ENCODE peak calls at places on chromosomes 7 and 10, in six cellular contexts. W, Q, K, S, J and N are unnamed samples.
A peak's percentile ranks its signal among the peaks of the same experiment; 100 is the strongest.

GRCh38 chr7:32958046-32959025 is 1.1 kb downstream of the FKBP9 start:
- DNase-seq in W (no peak), Q (no peak), K (no peak), S (no peak), J (peak; percentile 50), N (no peak)

GRCh38 chr10:77827383-77827782 is 99.2 kb downstream of the DLG5 start:
- DNase-seq in W (no peak), Q (no peak), K (no peak), S (no peak), J (no peak), N (no peak)

GRCh38 chr7:30090111-30090510 is 44.7 kb upstream of the MTURN start:
- DNase-seq in W (no peak), Q (no peak), K (no peak), S (no peak), J (no peak), N (no peak)

GRCh38 chr10:110147961-110148360 is 59.4 kb upstream of the MXI1 start:
- DNase-seq in W (no peak), Q (no peak), K (no peak), S (no peak), J (peak; percentile 18), N (no peak)

GRCh38 chr10:580796-581195 is 108.7 kb downstream of the DIP2C start:
- DNase-seq in W (no peak), Q (no peak), K (no peak), S (peak; percentile 58), J (peak; percentile 94), N (no peak)

GRCh38 chr7:39811161-39811614 is 138.9 kb upstream of the CDK13 start:
- DNase-seq in W (no peak), Q (no peak), K (no peak), S (peak; percentile 14), J (peak; percentile 47), N (no peak)

GRCh38 chr10:44851881-44852280 is 59.3 kb upstream of the TMEM72 start:
- DNase-seq in W (no peak), Q (no peak), K (no peak), S (no peak), J (no peak), N (no peak)

GRCh38 chr7:156603004-156603403 is 37.6 kb upstream of the RNF32 start:
- DNase-seq in W (no peak), Q (no peak), K (no peak), S (no peak), J (no peak), N (no peak)

GRCh38 chr7:1282679-1283078 is 50.0 kb downstream of the UNCX start:
- DNase-seq in W (no peak), Q (no peak), K (no peak), S (no peak), J (no peak), N (no peak)

GRCh38 chr7:154795437-154795836 is 207.5 kb downstream of the PAXIP1 start:
- DNase-seq in W (no peak), Q (no peak), K (no peak), S (no peak), J (no peak), N (no peak)

GRCh38 chr10:95841711-95842498 is 65.9 kb upstream of the CC2D2B start:
- DNase-seq in W (peak; percentile 50), Q (no peak), K (no peak), S (peak; percentile 9), J (peak; percentile 39), N (no peak)

GRCh38 chr10:110149259-110149658 is 58.1 kb upstream of the MXI1 start:
- DNase-seq in W (no peak), Q (no peak), K (no peak), S (no peak), J (no peak), N (no peak)

GRCh38 chr10:95798307-95798850 is 42.4 kb downstream of the ENTPD1 start:
- DNase-seq in W (no peak), Q (no peak), K (no peak), S (no peak), J (no peak), N (no peak)

GRCh38 chr10:95861401-95861800 is 46.4 kb upstream of the CC2D2B start:
- DNase-seq in W (no peak), Q (no peak), K (no peak), S (no peak), J (peak; percentile 76), N (no peak)

GRCh38 chr7:5143935-5144903 is 45.8 kb upstream of the WIPI2 start:
- DNase-seq in W (no peak), Q (peak; percentile 61), K (no peak), S (no peak), J (peak; percentile 37), N (peak; percentile 93)

GRCh38 chr7:128948976-128949760 is 11.4 kb downstream of the IRF5 start:
- DNase-seq in W (no peak), Q (no peak), K (no peak), S (no peak), J (no peak), N (no peak)

GRCh38 chr10:75466016-75466415 is 34.6 kb downstream of the LRMDA start:
- DNase-seq in W (no peak), Q (no peak), K (no peak), S (no peak), J (no peak), N (no peak)

DNA sequence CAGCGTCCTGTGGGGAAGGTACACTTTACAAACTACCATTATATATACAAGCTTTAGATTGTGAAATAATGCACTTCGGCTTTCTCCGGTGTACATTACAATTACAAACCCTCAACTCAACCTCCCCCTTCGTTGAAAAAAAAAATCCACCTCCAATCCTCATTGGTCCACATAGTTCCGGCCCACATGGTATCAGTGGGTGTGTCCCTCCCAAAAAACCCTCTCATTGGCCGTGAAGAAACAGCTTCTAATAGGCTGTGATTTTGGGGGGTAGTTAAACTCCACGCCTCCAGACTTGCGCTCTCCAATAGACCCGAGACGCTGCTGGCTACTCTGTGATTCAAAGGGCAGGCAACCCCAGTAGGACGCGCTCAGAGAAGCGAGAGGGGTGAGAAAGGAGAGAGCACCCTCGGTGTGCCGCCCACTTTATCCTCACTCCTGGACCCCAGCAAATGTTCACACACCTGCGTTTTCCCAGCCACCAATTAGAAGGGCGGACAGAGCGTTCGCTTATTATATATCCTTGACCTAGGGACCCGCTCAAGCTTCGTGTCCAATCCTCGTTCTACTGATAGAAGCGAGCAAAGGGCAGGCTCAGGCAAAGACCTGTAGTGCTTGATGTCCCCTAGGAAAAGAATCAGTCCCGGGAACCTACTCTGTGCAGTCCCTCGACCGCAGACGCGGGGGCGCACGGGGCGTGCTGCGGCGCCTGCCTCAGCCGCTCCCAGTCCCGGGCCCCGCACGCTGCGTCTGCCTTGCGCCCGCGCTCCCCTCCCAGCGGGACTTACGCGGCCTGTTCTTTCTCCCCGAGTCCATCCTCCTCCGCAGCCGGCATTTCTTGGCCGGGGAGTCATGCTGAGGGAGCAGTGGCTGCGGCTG is 991 bp downstream of the PANK1 start:
- DNase-seq in W (peak; percentile 91), Q (peak; percentile 87), K (peak; percentile 46), S (peak; percentile 80), J (peak; percentile 97), N (peak; percentile 88)
- TF ChIP-seq CTCF in W (no peak), Q (no peak), K (peak; percentile 22), S (no peak), J (no peak), N (peak; percentile 44)

GRCh38 chr10:104642001-104642270 is 846 bp downstream of the SORCS3 start:
- DNase-seq in W (no peak), Q (no peak), K (no peak), S (no peak), J (no peak), N (no peak)

GRCh38 chr10:104641150-104642000 is at the start of gene SORCS3:
- DNase-seq in W (no peak), Q (no peak), K (no peak), S (no peak), J (peak; percentile 7), N (no peak)

GRCh38 chr10:104640339-104641149 is 546 bp upstream of the SORCS3 start:
- DNase-seq in W (no peak), Q (no peak), K (no peak), S (no peak), J (no peak), N (no peak)

GRCh38 chr10:104639595-104640338 is 1.3 kb upstream of the SORCS3 start:
- DNase-seq in W (no peak), Q (no peak), K (no peak), S (no peak), J (no peak), N (no peak)

GRCh38 chr10:104638861-104639594 is 2.1 kb upstream of the SORCS3 start:
- DNase-seq in W (no peak), Q (no peak), K (peak; percentile 51), S (no peak), J (no peak), N (no peak)
- TF ChIP-seq CTCF in W (no peak), Q (peak; percentile 50), K (peak; percentile 82), S (peak; percentile 47), J (no peak), N (peak; percentile 46)

GRCh38 chr10:132592790-132593788 is 55.5 kb downstream of the INPP5A start:
- DNase-seq in W (no peak), Q (no peak), K (no peak), S (no peak), J (no peak), N (no peak)

GRCh38 chr10:132590094-132590751 is 52.6 kb downstream of the INPP5A start:
- DNase-seq in W (no peak), Q (no peak), K (no peak), S (no peak), J (no peak), N (peak; percentile 83)

GRCh38 chr10:132589681-132590080 is 52.1 kb downstream of the INPP5A start:
- DNase-seq in W (no peak), Q (no peak), K (no peak), S (no peak), J (no peak), N (peak; percentile 87)

GRCh38 chr10:132590752-132591121 is 53.1 kb downstream of the INPP5A start:
- DNase-seq in W (no peak), Q (no peak), K (no peak), S (no peak), J (peak; percentile 27), N (no peak)

GRCh38 chr10:132591166-132591971 is 53.8 kb downstream of the INPP5A start:
- DNase-seq in W (no peak), Q (peak; percentile 75), K (no peak), S (no peak), J (peak; percentile 90), N (no peak)
- TF ChIP-seq CTCF in W (peak; percentile 28), Q (no peak), K (no peak), S (no peak), J (no peak), N (no peak)

GRCh38 chr10:84059526-84059925 is 79.8 kb upstream of the GHITM start:
- DNase-seq in W (no peak), Q (no peak), K (no peak), S (no peak), J (no peak), N (no peak)
- TF ChIP-seq CTCF in W (peak; percentile 8), Q (no peak), K (no peak), S (no peak), J (no peak), N (peak; percentile 10)